ENCODE peak calls at places on chromosomes 11 and 22, in eight cellular contexts. I is ELR, C is Kasumi-1, N is GM12892, Z is colonic mucosa, R is cortex of kidney, A is A549, M is SK-N-SH. P is an unnamed sample.

GRCh38 chr11:57402188-57403066 is 12.0 kb upstream of the PRG2 start:
- DNase-seq in R (no peak), N (no peak), I (peak), A (peak), Z (no peak), M (no peak), C (no peak), P (no peak)

GRCh38 chr11:34259087-34259486 is 98.7 kb downstream of the ABTB2 start:
- DNase-seq in N (no peak), I (no peak), A (no peak), R (no peak), C (no peak), Z (no peak), M (peak), P (no peak)

GRCh38 chr11:81070948-81071347 is 1630.1 kb upstream of the TENM4 start:
- DNase-seq in Z (no peak), C (peak), I (no peak), R (no peak), M (no peak), N (no peak), A (no peak), P (no peak)

GRCh38 chr11:17556999-17557398 is 9.9 kb downstream of the OTOG start:
- DNase-seq in Z (no peak), R (no peak), M (no peak), C (no peak), N (no peak), A (no peak), I (no peak), P (no peak)

GRCh38 chr11:68276864-68277263 is 5.1 kb upstream of the C11orf24 start:
- DNase-seq in R (no peak), A (no peak), Z (no peak), M (no peak), C (no peak), I (no peak), N (no peak), P (no peak)

GRCh38 chr11:112163875-112164521 is at the start of gene IL18:
- DNase-seq in A (peak), C (peak), I (no peak), M (no peak), N (no peak), R (no peak), Z (peak), P (peak)

GRCh38 chr11:1267441-1268100 is 41.9 kb downstream of the TOLLIP start:
- DNase-seq in C (no peak), A (no peak), Z (no peak), M (no peak), N (no peak), I (no peak), R (no peak), P (no peak)

GRCh38 chr11:31141804-31142203 is 227.7 kb downstream of the DCDC1 start:
- DNase-seq in Z (no peak), A (no peak), I (no peak), N (no peak), R (no peak), M (no peak), C (no peak), P (no peak)

GRCh38 chr11:65722261-65722660 is 1.7 kb upstream of the RNASEH2C start:
- DNase-seq in A (no peak), Z (no peak), I (no peak), M (no peak), C (no peak), N (no peak), R (no peak), P (no peak)

GRCh38 chr11:96447208-96447607 is 57.4 kb downstream of the JRKL start:
- DNase-seq in I (no peak), R (no peak), C (no peak), N (no peak), M (no peak), A (no peak), Z (no peak), P (no peak)

GRCh38 chr11:66480116-66480938 is at the start of gene DPP3:
- DNase-seq in M (peak), I (peak), R (peak), C (peak), Z (peak), N (peak), A (peak), P (peak)

GRCh38 chr11:125903753-125904659 is at the start of gene DDX25:
- DNase-seq in A (no peak), C (no peak), N (no peak), Z (no peak), I (no peak), R (no peak), M (peak), P (no peak)

GRCh38 chr11:121082670-121083069 is 18.4 kb upstream of the TECTA start:
- DNase-seq in R (no peak), M (no peak), A (no peak), N (no peak), Z (no peak), I (peak), C (no peak), P (no peak)

GRCh38 chr22:39469681-39470461 is 13.1 kb downstream of the MGAT3 start:
- DNase-seq in M (peak), Z (peak), I (no peak), A (no peak), N (no peak), C (no peak), R (no peak), P (no peak)

GRCh38 chr11:102791271-102792036 is 6.5 kb downstream of the MMP1 start:
- DNase-seq in R (no peak), M (no peak), A (no peak), N (no peak), C (no peak), Z (no peak), I (peak), P (no peak)

GRCh38 chr11:125091877-125092664 is 19.4 kb downstream of the TMEM218 start:
- DNase-seq in C (no peak), N (no peak), Z (no peak), M (no peak), R (no peak), A (no peak), I (no peak), P (no peak)

GRCh38 chr22:49541451-49542230 is 286.0 kb downstream of the BRD1 start:
- DNase-seq in M (no peak), R (no peak), I (no peak), A (no peak), C (no peak), Z (no peak), N (no peak), P (no peak)

GRCh38 chr11:62452261-62452660 is 33.4 kb downstream of the SCGB1A1 start:
- DNase-seq in A (no peak), R (no peak), C (no peak), Z (no peak), N (no peak), I (no peak), M (no peak), P (no peak)